ENCODE peak calls at places on chromosomes 7 and 10, in ten cellular contexts. X is transverse colon; I is IMR-90; O is stomach; P is A549; F is right cardiac atrium; Y is CD8-positive, alpha-beta T cell; B is CD4-positive, CD25-positive, alpha-beta regulatory T cell; A is lung; U is psoas muscle. S is an unnamed sample.

GRCh38 chr7:81990395-81990794 is 220.5 kb upstream of the HGF start:
- DNase-seq in X (no peak), I (peak), O (no peak), P (no peak), F (no peak), Y (no peak), B (no peak), A (no peak), U (no peak), S (peak)

GRCh38 chr10:110786172-110786571 is 85.6 kb upstream of the PDCD4 start:
- DNase-seq in X (no peak), I (peak), O (no peak), P (no peak), F (no peak), Y (no peak), B (no peak), A (no peak), U (no peak), S (no peak)

GRCh38 chr10:96017227-96017687 is 26.1 kb upstream of the CCNJ start:
- DNase-seq in X (peak), I (peak), O (no peak), P (peak), F (no peak), Y (peak), B (peak), A (no peak), U (no peak), S (peak)

GRCh38 chr7:49774459-49775064 is 1.1 kb downstream of the VWC2 start:
- DNase-seq in X (no peak), I (no peak), O (no peak), P (no peak), F (no peak), Y (no peak), B (no peak), A (no peak), U (no peak), S (no peak)

GRCh38 chr10:97851341-97852001 is 1.8 kb downstream of the GOLGA7B start:
- DNase-seq in X (no peak), I (no peak), O (no peak), P (no peak), F (no peak), Y (peak), B (no peak), A (no peak), U (no peak), S (no peak)

GRCh38 chr7:92831716-92832622 is 4.4 kb downstream of the CDK6 start:
- DNase-seq in X (peak), I (peak), O (no peak), P (no peak), F (no peak), Y (no peak), B (no peak), A (no peak), U (no peak), S (peak)

GRCh38 chr10:104331208-104331838 is 6.9 kb downstream of the ITPRIP start:
- DNase-seq in X (peak), I (peak), O (peak), P (no peak), F (peak), Y (no peak), B (no peak), A (no peak), U (no peak), S (no peak)

GRCh38 chr7:88670536-88670935 is 89.0 kb upstream of the ZNF804B start:
- DNase-seq in X (no peak), I (no peak), O (no peak), P (no peak), F (no peak), Y (no peak), B (no peak), A (no peak), U (no peak), S (no peak)

GRCh38 chr10:121900443-121901174 is 27.2 kb downstream of the ATE1 start:
- DNase-seq in X (no peak), I (peak), O (no peak), P (peak), F (no peak), Y (no peak), B (no peak), A (no peak), U (no peak), S (peak)

GRCh38 chr7:147541261-147541660 is 1049.3 kb upstream of the C7orf33 start:
- DNase-seq in X (no peak), I (no peak), O (no peak), P (no peak), F (no peak), Y (no peak), B (no peak), A (no peak), U (no peak), S (no peak)

GRCh38 chr10:6567894-6568293 is 12.2 kb downstream of the PRKCQ start:
- DNase-seq in X (no peak), I (no peak), O (no peak), P (no peak), F (no peak), Y (no peak), B (no peak), A (no peak), U (no peak), S (no peak)

GRCh38 chr10:84352251-84352842 is 24.0 kb downstream of the CCSER2 start:
- DNase-seq in X (peak), I (peak), O (peak), P (peak), F (peak), Y (peak), B (peak), A (peak), U (no peak), S (peak)

GRCh38 chr10:97643586-97643985 is 3.1 kb downstream of the PI4K2A start:
- DNase-seq in X (no peak), I (no peak), O (no peak), P (no peak), F (no peak), Y (no peak), B (no peak), A (no peak), U (no peak), S (no peak)

GRCh38 chr10:130807096-130807495 is 504.4 kb downstream of the TCERG1L start:
- DNase-seq in X (no peak), I (no peak), O (no peak), P (no peak), F (no peak), Y (no peak), B (no peak), A (no peak), U (no peak), S (no peak)

GRCh38 chr10:8778713-8779112 is 724.2 kb downstream of the GATA3 start:
- DNase-seq in X (no peak), I (no peak), O (peak), P (no peak), F (no peak), Y (no peak), B (no peak), A (no peak), U (no peak), S (no peak)

GRCh38 chr10:30529373-30529998 is 95.5 kb downstream of the MAP3K8 start:
- DNase-seq in X (peak), I (no peak), O (peak), P (no peak), F (peak), Y (peak), B (peak), A (peak), U (peak), S (no peak)

DNA sequence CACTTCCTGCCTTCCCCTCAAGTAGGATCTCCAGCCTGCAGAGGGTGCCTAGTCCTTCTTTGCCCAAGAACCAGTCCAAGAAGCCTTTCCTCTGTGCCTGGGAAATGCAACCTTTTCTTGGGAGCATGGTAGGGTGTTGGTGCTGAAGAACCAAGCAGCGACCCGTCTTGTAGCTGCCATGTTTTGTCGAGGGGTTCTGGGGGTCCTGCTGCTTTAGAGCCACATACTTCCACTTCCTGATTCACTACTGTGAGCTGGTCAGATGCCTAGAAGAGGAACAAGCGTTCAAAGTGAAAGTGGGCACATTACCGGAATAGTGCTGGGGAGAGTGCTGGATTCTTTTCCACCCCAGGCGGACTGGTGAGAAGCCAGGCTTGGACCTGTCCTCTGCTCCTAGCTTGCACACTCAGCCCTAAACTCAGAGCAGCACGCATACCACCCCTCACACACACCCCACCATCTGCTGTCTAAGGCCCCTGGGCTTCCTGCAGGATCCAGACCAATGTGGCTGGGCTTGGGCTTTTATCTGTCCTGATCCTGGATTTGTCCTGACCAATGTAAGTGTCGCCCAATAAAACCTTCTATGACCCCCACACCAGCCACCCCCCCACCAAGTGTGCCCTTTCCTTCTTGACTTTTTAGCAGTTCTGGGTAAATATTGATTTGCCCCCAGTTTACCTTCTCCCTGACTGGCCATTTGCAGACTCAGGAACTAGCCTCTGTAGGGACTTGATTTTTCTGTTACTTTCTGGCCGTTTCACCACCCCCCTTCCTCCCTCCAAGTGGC is 1.5 kb upstream of the HOXA13 start:
- DNase-seq in X (no peak), I (no peak), O (no peak), P (no peak), F (no peak), Y (no peak), B (no peak), A (no peak), U (no peak), S (no peak)
- H3K4me3 ChIP-seq in X (peak), I (no peak), O (peak), P (no peak), F (no peak), Y (no peak), B (no peak), A (no peak), U (no peak), S (peak)

GRCh38 chr7:158004123-158004490 is 583.5 kb downstream of the PTPRN2 start:
- DNase-seq in X (no peak), I (no peak), O (no peak), P (no peak), F (no peak), Y (no peak), B (no peak), A (no peak), U (no peak), S (no peak)

GRCh38 chr7:158007697-158008257 is 579.8 kb downstream of the PTPRN2 start:
- DNase-seq in X (no peak), I (no peak), O (no peak), P (no peak), F (no peak), Y (no peak), B (no peak), A (no peak), U (no peak), S (no peak)

GRCh38 chr7:158006841-158007696 is 580.6 kb downstream of the PTPRN2 start:
- DNase-seq in X (no peak), I (no peak), O (no peak), P (no peak), F (no peak), Y (no peak), B (no peak), A (no peak), U (no peak), S (no peak)

GRCh38 chr7:158003441-158004122 is 584.0 kb downstream of the PTPRN2 start:
- DNase-seq in X (no peak), I (no peak), O (no peak), P (no peak), F (no peak), Y (no peak), B (no peak), A (no peak), U (no peak), S (no peak)

DNA sequence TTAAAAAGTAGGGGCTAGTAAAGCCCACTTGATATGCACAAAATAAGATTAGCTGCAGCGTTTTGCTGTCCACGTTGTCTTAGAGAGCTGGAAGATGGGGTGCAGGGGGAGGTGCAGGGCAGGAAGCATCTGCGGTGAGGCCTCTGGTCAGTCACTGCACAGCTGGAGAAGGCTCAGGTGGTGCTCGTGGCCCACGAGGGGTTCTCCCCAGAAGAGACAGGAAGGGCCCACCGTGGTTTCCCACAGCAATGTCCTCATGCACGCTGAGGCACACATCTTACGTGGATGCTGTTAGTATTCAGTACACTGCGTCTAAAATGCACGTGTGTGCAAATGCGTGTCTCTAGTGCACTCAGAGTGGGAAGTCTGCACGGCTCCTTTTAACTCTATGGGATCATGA is 582.1 kb downstream of the PTPRN2 start:
- DNase-seq in X (no peak), I (no peak), O (no peak), P (no peak), F (no peak), Y (no peak), B (no peak), A (no peak), U (no peak), S (no peak)
- H3K27ac ChIP-seq in X (no peak), I (no peak), O (no peak), P (no peak), F (no peak), Y (no peak), B (no peak), A (no peak), U (no peak), S (no peak)

DNA sequence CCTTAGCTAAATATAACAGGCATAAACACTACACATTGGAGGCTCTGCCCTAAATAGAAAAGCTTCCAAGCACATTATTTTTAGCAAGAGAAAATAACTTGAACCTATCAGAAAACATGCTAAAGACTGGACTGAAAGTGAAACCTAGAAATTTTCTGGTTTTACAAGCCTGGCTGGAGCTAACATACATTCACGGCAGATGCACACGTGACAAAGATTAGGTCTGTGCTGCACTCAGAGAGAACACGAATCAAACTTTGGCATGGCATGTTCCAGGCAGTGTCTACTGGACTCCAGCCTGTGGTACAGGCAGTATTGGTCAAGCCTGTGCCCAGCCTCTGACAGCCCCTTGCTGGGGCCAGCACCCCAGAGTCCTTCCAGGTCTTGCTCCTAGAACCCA is 94.1 kb upstream of the PCBD1 start:
- DNase-seq in X (no peak), I (no peak), O (no peak), P (no peak), F (no peak), Y (no peak), B (no peak), A (no peak), U (no peak), S (no peak)
- H3K4me3 ChIP-seq in X (no peak), I (no peak), O (no peak), P (no peak), F (no peak), Y (no peak), B (peak), A (no peak), U (no peak), S (no peak)

GRCh38 chr10:60417024-60417423 is 27.3 kb upstream of the ANK3 start:
- DNase-seq in X (no peak), I (no peak), O (no peak), P (no peak), F (no peak), Y (no peak), B (no peak), A (no peak), U (no peak), S (no peak)
- H3K27ac ChIP-seq in X (no peak), I (no peak), O (no peak), P (peak), F (no peak), Y (no peak), B (no peak), A (no peak), U (no peak), S (no peak)

DNA sequence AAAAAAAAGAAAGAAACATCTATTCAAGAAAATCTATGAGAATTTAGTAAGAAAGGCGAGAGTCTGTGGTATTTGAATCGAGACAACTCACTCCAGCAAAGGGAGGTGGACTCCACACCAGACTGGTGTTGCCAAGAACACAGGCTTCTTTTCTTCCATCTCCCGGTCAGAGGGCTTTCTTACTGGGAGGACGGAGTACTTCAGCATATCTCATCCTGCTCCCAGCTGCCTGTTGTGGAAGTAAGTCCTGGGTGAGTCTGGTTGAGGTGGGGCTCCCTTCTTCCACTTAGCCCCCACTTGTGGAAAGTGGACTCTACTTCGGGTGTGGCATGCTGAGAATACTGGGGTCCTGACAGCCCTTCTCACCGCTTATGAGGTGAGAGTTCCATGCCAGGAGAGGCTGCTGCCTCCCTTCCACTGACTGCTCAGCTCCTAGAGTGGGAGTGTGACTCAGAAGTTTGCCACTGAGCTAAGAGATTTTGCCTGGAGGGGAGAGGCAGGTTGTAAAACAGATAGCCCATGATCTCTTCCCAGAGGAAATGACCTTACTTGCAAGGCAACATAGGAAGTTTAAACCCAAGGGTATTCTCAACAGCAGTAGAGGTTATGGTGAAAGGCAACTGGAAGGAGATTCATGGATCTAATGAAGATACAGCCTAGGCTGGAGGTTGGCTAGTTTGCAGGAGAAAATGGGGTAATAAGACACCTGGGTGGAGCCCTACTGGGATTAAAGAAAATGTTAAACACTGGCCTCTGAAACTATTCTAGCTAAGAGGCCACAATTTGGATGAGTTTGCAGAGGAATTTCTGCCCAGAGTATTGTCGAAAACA is 3.5 kb upstream of the NACAD start:
- DNase-seq in X (no peak), I (peak), O (no peak), P (peak), F (no peak), Y (no peak), B (no peak), A (no peak), U (no peak), S (no peak)
- H3K4me3 ChIP-seq in X (no peak), I (no peak), O (no peak), P (no peak), F (no peak), Y (no peak), B (no peak), A (no peak), U (no peak), S (no peak)

S was measured in SJCRH30.